ENCODE peak calls at places on chromosomes 5 and 9, in nine cellular contexts. One of them, this sample, is unnamed.

GRCh38 chr9:83955985-83956287 is 24.1 kb downstream of the HNRNPK start:
- DNase-seq in fibroblast of the aortic adventitia: no peak
- DNase-seq in foreskin keratinocyte: no peak
- DNase-seq in AG04450: no peak
- DNase-seq in HCT116: no peak
- DNase-seq in activated B cell treated with CpG ODN at 0.5 μM for 24 hours: no peak
- DNase-seq in AG09319: no peak
- DNase-seq in neural crest cell: no peak
- DNase-seq in ovary: no peak
- DNase-seq in this sample: no peak

GRCh38 chr5:37902323-37902722 is 62.5 kb upstream of the GDNF start:
- DNase-seq in fibroblast of the aortic adventitia: no peak
- DNase-seq in foreskin keratinocyte: no peak
- DNase-seq in AG04450: no peak
- DNase-seq in HCT116: no peak
- DNase-seq in activated B cell treated with CpG ODN at 0.5 μM for 24 hours: no peak
- DNase-seq in AG09319: no peak
- DNase-seq in neural crest cell: no peak
- DNase-seq in ovary: no peak
- DNase-seq in this sample: no peak

GRCh38 chr5:74167206-74167929 is 473.2 kb downstream of the ENC1 start:
- DNase-seq in fibroblast of the aortic adventitia: peak
- DNase-seq in foreskin keratinocyte: peak
- DNase-seq in AG04450: peak
- DNase-seq in HCT116: no peak
- DNase-seq in activated B cell treated with CpG ODN at 0.5 μM for 24 hours: no peak
- DNase-seq in AG09319: peak
- DNase-seq in neural crest cell: no peak
- DNase-seq in ovary: no peak
- DNase-seq in this sample: peak

GRCh38 chr9:77916410-77916819 is 115.2 kb downstream of the GNAQ start:
- DNase-seq in fibroblast of the aortic adventitia: no peak
- DNase-seq in foreskin keratinocyte: no peak
- DNase-seq in AG04450: no peak
- DNase-seq in HCT116: no peak
- DNase-seq in activated B cell treated with CpG ODN at 0.5 μM for 24 hours: no peak
- DNase-seq in AG09319: no peak
- DNase-seq in neural crest cell: no peak
- DNase-seq in ovary: no peak
- DNase-seq in this sample: no peak

GRCh38 chr5:115843444-115844130 is 1.9 kb downstream of the AP3S1 start:
- DNase-seq in fibroblast of the aortic adventitia: no peak
- DNase-seq in foreskin keratinocyte: no peak
- DNase-seq in AG04450: no peak
- DNase-seq in HCT116: no peak
- DNase-seq in activated B cell treated with CpG ODN at 0.5 μM for 24 hours: no peak
- DNase-seq in AG09319: no peak
- DNase-seq in neural crest cell: no peak
- DNase-seq in ovary: no peak
- DNase-seq in this sample: no peak

GRCh38 chr9:112569186-112569585 is 82.6 kb downstream of the KIAA1958 start:
- DNase-seq in fibroblast of the aortic adventitia: peak
- DNase-seq in foreskin keratinocyte: peak
- DNase-seq in AG04450: peak
- DNase-seq in HCT116: no peak
- DNase-seq in activated B cell treated with CpG ODN at 0.5 μM for 24 hours: no peak
- DNase-seq in AG09319: peak
- DNase-seq in neural crest cell: no peak
- DNase-seq in ovary: no peak
- DNase-seq in this sample: no peak

GRCh38 chr5:2128696-2129340 is 246.1 kb upstream of the IRX4 start:
- DNase-seq in fibroblast of the aortic adventitia: no peak
- DNase-seq in foreskin keratinocyte: no peak
- DNase-seq in AG04450: no peak
- DNase-seq in HCT116: no peak
- DNase-seq in activated B cell treated with CpG ODN at 0.5 μM for 24 hours: no peak
- DNase-seq in AG09319: no peak
- DNase-seq in neural crest cell: no peak
- DNase-seq in ovary: no peak
- DNase-seq in this sample: no peak

GRCh38 chr5:180631549-180632392 is 17.6 kb downstream of the FLT4 start:
- DNase-seq in fibroblast of the aortic adventitia: no peak
- DNase-seq in foreskin keratinocyte: no peak
- DNase-seq in AG04450: no peak
- DNase-seq in HCT116: no peak
- DNase-seq in activated B cell treated with CpG ODN at 0.5 μM for 24 hours: no peak
- DNase-seq in AG09319: no peak
- DNase-seq in neural crest cell: no peak
- DNase-seq in ovary: no peak
- DNase-seq in this sample: no peak

GRCh38 chr9:10008101-10008799 is 604.6 kb downstream of the PTPRD start:
- DNase-seq in fibroblast of the aortic adventitia: no peak
- DNase-seq in foreskin keratinocyte: no peak
- DNase-seq in AG04450: no peak
- DNase-seq in HCT116: no peak
- DNase-seq in activated B cell treated with CpG ODN at 0.5 μM for 24 hours: no peak
- DNase-seq in AG09319: no peak
- DNase-seq in neural crest cell: no peak
- DNase-seq in ovary: no peak
- DNase-seq in this sample: no peak

GRCh38 chr5:633521-633955 is 21.4 kb downstream of the CEP72 start:
- DNase-seq in fibroblast of the aortic adventitia: peak
- DNase-seq in foreskin keratinocyte: no peak
- DNase-seq in AG04450: peak
- DNase-seq in HCT116: no peak
- DNase-seq in activated B cell treated with CpG ODN at 0.5 μM for 24 hours: no peak
- DNase-seq in AG09319: no peak
- DNase-seq in neural crest cell: peak
- DNase-seq in ovary: no peak
- DNase-seq in this sample: no peak

GRCh38 chr5:15420201-15420600 is 79.8 kb upstream of the FBXL7 start:
- DNase-seq in fibroblast of the aortic adventitia: no peak
- DNase-seq in foreskin keratinocyte: no peak
- DNase-seq in AG04450: no peak
- DNase-seq in HCT116: no peak
- DNase-seq in activated B cell treated with CpG ODN at 0.5 μM for 24 hours: no peak
- DNase-seq in AG09319: no peak
- DNase-seq in neural crest cell: no peak
- DNase-seq in ovary: no peak
- DNase-seq in this sample: no peak

GRCh38 chr5:44252545-44252944 is 136.7 kb downstream of the FGF10 start:
- DNase-seq in fibroblast of the aortic adventitia: no peak
- DNase-seq in foreskin keratinocyte: no peak
- DNase-seq in AG04450: no peak
- DNase-seq in HCT116: no peak
- DNase-seq in activated B cell treated with CpG ODN at 0.5 μM for 24 hours: no peak
- DNase-seq in AG09319: no peak
- DNase-seq in neural crest cell: no peak
- DNase-seq in ovary: no peak
- DNase-seq in this sample: no peak

GRCh38 chr5:9557696-9558095 is 11.8 kb upstream of the SEMA5A start:
- DNase-seq in fibroblast of the aortic adventitia: peak
- DNase-seq in foreskin keratinocyte: peak
- DNase-seq in AG04450: peak
- DNase-seq in HCT116: no peak
- DNase-seq in activated B cell treated with CpG ODN at 0.5 μM for 24 hours: no peak
- DNase-seq in AG09319: no peak
- DNase-seq in neural crest cell: no peak
- DNase-seq in ovary: no peak
- DNase-seq in this sample: peak

GRCh38 chr5:83899351-83899970 is 178.8 kb upstream of the HAPLN1 start:
- DNase-seq in fibroblast of the aortic adventitia: peak
- DNase-seq in foreskin keratinocyte: no peak
- DNase-seq in AG04450: no peak
- DNase-seq in HCT116: no peak
- DNase-seq in activated B cell treated with CpG ODN at 0.5 μM for 24 hours: no peak
- DNase-seq in AG09319: no peak
- DNase-seq in neural crest cell: no peak
- DNase-seq in ovary: no peak
- DNase-seq in this sample: no peak

GRCh38 chr5:6818594-6819512 is 105.6 kb downstream of the TENT4A start:
- DNase-seq in fibroblast of the aortic adventitia: no peak
- DNase-seq in foreskin keratinocyte: no peak
- DNase-seq in AG04450: no peak
- DNase-seq in HCT116: no peak
- DNase-seq in activated B cell treated with CpG ODN at 0.5 μM for 24 hours: no peak
- DNase-seq in AG09319: no peak
- DNase-seq in neural crest cell: no peak
- DNase-seq in ovary: no peak
- DNase-seq in this sample: no peak

GRCh38 chr5:169703803-169704202 is 66.7 kb downstream of the DOCK2 start:
- DNase-seq in fibroblast of the aortic adventitia: no peak
- DNase-seq in foreskin keratinocyte: no peak
- DNase-seq in AG04450: no peak
- DNase-seq in HCT116: no peak
- DNase-seq in activated B cell treated with CpG ODN at 0.5 μM for 24 hours: no peak
- DNase-seq in AG09319: no peak
- DNase-seq in neural crest cell: no peak
- DNase-seq in ovary: no peak
- DNase-seq in this sample: no peak

GRCh38 chr5:159969966-159970365 is 39.0 kb upstream of the TTC1 start:
- DNase-seq in fibroblast of the aortic adventitia: no peak
- DNase-seq in foreskin keratinocyte: no peak
- DNase-seq in AG04450: no peak
- DNase-seq in HCT116: no peak
- DNase-seq in activated B cell treated with CpG ODN at 0.5 μM for 24 hours: no peak
- DNase-seq in AG09319: no peak
- DNase-seq in neural crest cell: no peak
- DNase-seq in ovary: no peak
- DNase-seq in this sample: no peak

GRCh38 chr9:127785933-127786772 is at the start of gene CDK9:
- DNase-seq in fibroblast of the aortic adventitia: peak
- DNase-seq in foreskin keratinocyte: peak
- DNase-seq in AG04450: no peak
- DNase-seq in HCT116: peak
- DNase-seq in activated B cell treated with CpG ODN at 0.5 μM for 24 hours: peak
- DNase-seq in AG09319: peak
- DNase-seq in neural crest cell: peak
- DNase-seq in ovary: peak
- DNase-seq in this sample: peak

GRCh38 chr5:159098285-159099048 is 1.2 kb downstream of the EBF1 start:
- DNase-seq in fibroblast of the aortic adventitia: no peak
- DNase-seq in foreskin keratinocyte: no peak
- DNase-seq in AG04450: no peak
- DNase-seq in HCT116: no peak
- DNase-seq in activated B cell treated with CpG ODN at 0.5 μM for 24 hours: no peak
- DNase-seq in AG09319: no peak
- DNase-seq in neural crest cell: no peak
- DNase-seq in ovary: peak
- DNase-seq in this sample: no peak

GRCh38 chr9:18798106-18798505 is 234.9 kb downstream of the SAXO1 start:
- DNase-seq in fibroblast of the aortic adventitia: no peak
- DNase-seq in foreskin keratinocyte: peak
- DNase-seq in AG04450: no peak
- DNase-seq in HCT116: no peak
- DNase-seq in activated B cell treated with CpG ODN at 0.5 μM for 24 hours: no peak
- DNase-seq in AG09319: no peak
- DNase-seq in neural crest cell: no peak
- DNase-seq in ovary: no peak
- DNase-seq in this sample: no peak

GRCh38 chr5:97297063-97297715 is 114.1 kb upstream of the RIOK2 start:
- DNase-seq in fibroblast of the aortic adventitia: peak
- DNase-seq in foreskin keratinocyte: peak
- DNase-seq in AG04450: no peak
- DNase-seq in HCT116: peak
- DNase-seq in activated B cell treated with CpG ODN at 0.5 μM for 24 hours: no peak
- DNase-seq in AG09319: no peak
- DNase-seq in neural crest cell: peak
- DNase-seq in ovary: no peak
- DNase-seq in this sample: peak
- TF ChIP-seq CTCF in fibroblast of the aortic adventitia: no peak
- TF ChIP-seq CTCF in foreskin keratinocyte: peak
- TF ChIP-seq CTCF in AG04450: peak
- TF ChIP-seq CTCF in HCT116: peak
- TF ChIP-seq CTCF in activated B cell treated with CpG ODN at 0.5 μM for 24 hours: no peak
- TF ChIP-seq CTCF in AG09319: peak
- TF ChIP-seq CTCF in neural crest cell: peak
- TF ChIP-seq CTCF in ovary: no peak
- TF ChIP-seq CTCF in this sample: peak

GRCh38 chr5:142324871-142325676 is at the start of gene SPRY4:
- DNase-seq in fibroblast of the aortic adventitia: peak
- DNase-seq in foreskin keratinocyte: peak
- DNase-seq in AG04450: peak
- DNase-seq in HCT116: peak
- DNase-seq in activated B cell treated with CpG ODN at 0.5 μM for 24 hours: peak
- DNase-seq in AG09319: peak
- DNase-seq in neural crest cell: peak
- DNase-seq in ovary: peak
- DNase-seq in this sample: peak
- TF ChIP-seq CTCF in fibroblast of the aortic adventitia: no peak
- TF ChIP-seq CTCF in foreskin keratinocyte: peak
- TF ChIP-seq CTCF in AG04450: no peak
- TF ChIP-seq CTCF in HCT116: no peak
- TF ChIP-seq CTCF in activated B cell treated with CpG ODN at 0.5 μM for 24 hours: no peak
- TF ChIP-seq CTCF in AG09319: no peak
- TF ChIP-seq CTCF in neural crest cell: peak
- TF ChIP-seq CTCF in ovary: no peak
- TF ChIP-seq CTCF in this sample: no peak

DNA sequence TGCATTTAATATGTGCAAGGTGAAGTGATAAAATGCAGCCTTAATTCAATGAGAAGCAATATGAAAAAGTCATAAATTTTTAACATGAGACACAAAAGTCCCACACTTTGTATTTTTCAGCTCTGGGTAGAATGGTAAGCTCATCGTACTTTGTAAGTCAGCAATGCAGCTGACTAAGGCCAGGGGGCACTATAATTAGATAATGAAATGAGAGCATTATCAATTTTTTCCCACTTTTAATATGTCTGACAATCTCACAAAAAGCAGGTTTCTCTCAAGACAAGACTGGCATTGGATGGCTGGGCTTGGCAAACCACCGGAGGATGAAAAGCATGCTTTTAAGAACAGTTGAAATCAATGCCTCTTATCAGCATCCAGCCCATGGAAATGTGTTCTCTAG is 162.8 kb downstream of the FAM174A start:
- DNase-seq in fibroblast of the aortic adventitia: no peak
- DNase-seq in foreskin keratinocyte: no peak
- DNase-seq in AG04450: no peak
- DNase-seq in HCT116: no peak
- DNase-seq in activated B cell treated with CpG ODN at 0.5 μM for 24 hours: no peak
- DNase-seq in AG09319: no peak
- DNase-seq in neural crest cell: no peak
- DNase-seq in ovary: no peak
- DNase-seq in this sample: no peak
- TF ChIP-seq CTCF in fibroblast of the aortic adventitia: peak
- TF ChIP-seq CTCF in foreskin keratinocyte: peak
- TF ChIP-seq CTCF in AG04450: peak
- TF ChIP-seq CTCF in HCT116: peak
- TF ChIP-seq CTCF in activated B cell treated with CpG ODN at 0.5 μM for 24 hours: no peak
- TF ChIP-seq CTCF in AG09319: peak
- TF ChIP-seq CTCF in neural crest cell: peak
- TF ChIP-seq CTCF in ovary: no peak
- TF ChIP-seq CTCF in this sample: no peak

DNA sequence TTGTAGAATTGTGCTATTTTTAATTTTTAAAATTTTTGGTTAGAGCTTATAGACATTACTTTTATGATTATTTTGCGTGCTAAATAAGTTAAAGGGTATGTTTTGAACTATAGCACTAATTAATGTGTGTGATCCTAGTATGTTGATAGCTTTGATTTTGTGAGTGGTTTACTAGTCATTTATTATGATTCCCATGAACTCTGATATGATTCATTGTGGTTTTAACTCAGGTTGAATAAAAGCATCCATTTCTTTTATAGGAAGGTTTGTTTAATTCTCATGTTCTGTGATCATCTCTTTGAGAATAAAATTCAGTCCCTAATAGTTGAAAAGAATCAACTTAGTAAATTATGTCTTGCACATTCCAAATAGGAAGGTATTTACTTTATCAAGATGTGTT is 22.5 kb downstream of the C5orf22 start:
- DNase-seq in fibroblast of the aortic adventitia: no peak
- DNase-seq in foreskin keratinocyte: no peak
- DNase-seq in AG04450: no peak
- DNase-seq in HCT116: no peak
- DNase-seq in activated B cell treated with CpG ODN at 0.5 μM for 24 hours: no peak
- DNase-seq in AG09319: no peak
- DNase-seq in neural crest cell: no peak
- DNase-seq in ovary: no peak
- DNase-seq in this sample: no peak
- TF ChIP-seq CTCF in fibroblast of the aortic adventitia: no peak
- TF ChIP-seq CTCF in foreskin keratinocyte: no peak
- TF ChIP-seq CTCF in AG04450: no peak
- TF ChIP-seq CTCF in HCT116: no peak
- TF ChIP-seq CTCF in activated B cell treated with CpG ODN at 0.5 μM for 24 hours: no peak
- TF ChIP-seq CTCF in AG09319: no peak
- TF ChIP-seq CTCF in neural crest cell: no peak
- TF ChIP-seq CTCF in ovary: no peak
- TF ChIP-seq CTCF in this sample: no peak

This sample was measured in RWPE1.